ENCODE peak calls at places on chromosomes 1 and 21, in four cellular contexts. U is GM12878, R is HL-60, K is K562. N is an unnamed sample.

GRCh38 chr1:5989286-5989605 is 3.0 kb downstream of the NPHP4 start:
- DNase-seq in U (no peak), R (no peak), K (no peak), N (no peak)

GRCh38 chr1:17136936-17137335 is 17.7 kb upstream of the PADI2 start:
- DNase-seq in U (no peak), K (no peak), R (no peak), N (no peak)

GRCh38 chr1:152002960-152003359 is 9.3 kb upstream of the S100A10 start:
- DNase-seq in R (no peak), U (no peak), K (no peak), N (no peak)

GRCh38 chr1:15758537-15758936 is at the start of gene FBLIM1:
- DNase-seq in K (peak; percentile 39), R (no peak), U (no peak), N (no peak)

GRCh38 chr1:109261578-109261977 is 12.2 kb downstream of the CELSR2 start:
- DNase-seq in K (no peak), R (no peak), U (no peak), N (no peak)

GRCh38 chr21:17726047-17726446 is 93.1 kb downstream of the C21orf91 start:
- DNase-seq in R (no peak), U (no peak), K (no peak), N (no peak)

GRCh38 chr1:224929335-224930237 is at the start of gene DNAH14:
- DNase-seq in K (peak; percentile 92), U (no peak), R (peak; percentile 69), N (peak; percentile 30)

GRCh38 chr1:154797175-154797574 is 72.9 kb downstream of the KCNN3 start:
- DNase-seq in R (no peak), U (no peak), K (no peak), N (no peak)

GRCh38 chr1:161691846-161692245 is 15.2 kb upstream of the FCRLA start:
- DNase-seq in K (no peak), U (no peak), R (no peak), N (no peak)

GRCh38 chr1:231091853-231092301 is 51.8 kb upstream of the FAM89A start:
- DNase-seq in U (no peak), K (peak; percentile 71), R (peak; percentile 29), N (no peak)

GRCh38 chr1:190244406-190244805 is 233.3 kb downstream of the BRINP3 start:
- DNase-seq in R (no peak), U (no peak), K (no peak), N (no peak)

GRCh38 chr21:35343046-35343816 is 294.1 kb upstream of the RUNX1 start:
- DNase-seq in U (no peak), K (no peak), R (no peak), N (no peak)

GRCh38 chr1:230421485-230421884 is 4.6 kb downstream of the PGBD5 start:
- DNase-seq in K (no peak), U (no peak), R (peak; percentile 25), N (no peak)

GRCh38 chr21:25283720-25284119 is 323.6 kb downstream of the MRPL39 start:
- DNase-seq in U (no peak), K (no peak), R (no peak), N (no peak)

GRCh38 chr1:119081705-119082104 is 58.7 kb downstream of the WARS2 start:
- DNase-seq in U (no peak), K (no peak), R (no peak), N (no peak)

GRCh38 chr1:207494171-207494570 is 1.8 kb upstream of the CR1 start:
- DNase-seq in U (no peak), R (no peak), K (no peak), N (no peak)

GRCh38 chr1:206772228-206773002 is at the start of gene IL10:
- DNase-seq in U (no peak), K (no peak), R (peak; percentile 59), N (no peak)

GRCh38 chr1:229563701-229564100 is 5.2 kb upstream of the ABCB10 start:
- DNase-seq in K (no peak), U (no peak), R (no peak), N (no peak)

DNA sequence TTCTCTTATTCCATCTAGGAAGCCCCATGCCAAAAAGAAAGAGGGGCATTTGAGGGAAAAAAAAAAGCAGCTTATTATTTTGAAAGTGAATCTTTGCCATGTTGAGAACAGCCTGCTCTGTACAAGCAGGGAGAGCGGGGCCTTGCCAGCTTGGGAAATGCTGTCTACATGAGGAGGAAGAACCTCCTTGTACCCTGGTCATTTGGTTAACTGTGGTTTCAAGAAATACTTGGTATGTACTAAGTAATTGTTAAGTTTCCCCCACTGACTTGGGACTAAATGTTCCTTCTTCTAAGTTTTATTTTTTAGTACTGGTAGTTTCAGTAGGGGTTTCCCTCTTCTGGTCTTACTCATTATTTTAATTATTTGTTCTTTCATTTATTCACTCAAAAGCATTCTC is 144.1 kb upstream of the HOOK1 start:
- DNase-seq in R (no peak), U (no peak), K (no peak), N (no peak)
- TF ChIP-seq POLR2AphosphoS5 in R (no peak), U (no peak), K (no peak), N (no peak)

GRCh38 chr1:179840107-179840506 is 37.5 kb downstream of the TOR1AIP2 start:
- DNase-seq in U (no peak), K (no peak), R (no peak), N (no peak)
- TF ChIP-seq SPI1 in U (no peak), K (no peak), R (no peak), N (no peak)

DNA sequence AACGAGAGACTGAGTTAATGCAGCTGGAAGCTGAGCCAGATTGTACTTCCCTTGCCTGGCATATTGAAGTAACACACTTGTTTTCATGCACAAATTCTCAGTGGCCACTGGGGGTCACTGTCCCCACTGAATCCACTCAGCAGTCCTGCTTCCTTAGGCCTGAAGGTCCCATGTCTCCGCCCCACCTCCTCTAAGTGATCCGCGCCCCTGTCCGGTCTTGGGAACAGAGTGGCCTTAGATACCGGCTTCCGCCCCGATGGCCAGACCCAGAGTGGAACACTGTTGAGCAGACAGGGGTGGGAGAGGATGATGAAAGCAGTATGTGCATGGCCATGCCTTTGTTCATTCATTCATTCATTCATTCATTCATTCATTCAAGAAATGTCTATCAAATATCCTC is 34.8 kb downstream of the CHAF1B start:
- DNase-seq in R (peak; percentile 75), K (peak; percentile 89), U (no peak), N (peak; percentile 71)
- TF ChIP-seq POLR2AphosphoS5 in R (no peak), K (no peak), U (no peak), N (no peak)

DNA sequence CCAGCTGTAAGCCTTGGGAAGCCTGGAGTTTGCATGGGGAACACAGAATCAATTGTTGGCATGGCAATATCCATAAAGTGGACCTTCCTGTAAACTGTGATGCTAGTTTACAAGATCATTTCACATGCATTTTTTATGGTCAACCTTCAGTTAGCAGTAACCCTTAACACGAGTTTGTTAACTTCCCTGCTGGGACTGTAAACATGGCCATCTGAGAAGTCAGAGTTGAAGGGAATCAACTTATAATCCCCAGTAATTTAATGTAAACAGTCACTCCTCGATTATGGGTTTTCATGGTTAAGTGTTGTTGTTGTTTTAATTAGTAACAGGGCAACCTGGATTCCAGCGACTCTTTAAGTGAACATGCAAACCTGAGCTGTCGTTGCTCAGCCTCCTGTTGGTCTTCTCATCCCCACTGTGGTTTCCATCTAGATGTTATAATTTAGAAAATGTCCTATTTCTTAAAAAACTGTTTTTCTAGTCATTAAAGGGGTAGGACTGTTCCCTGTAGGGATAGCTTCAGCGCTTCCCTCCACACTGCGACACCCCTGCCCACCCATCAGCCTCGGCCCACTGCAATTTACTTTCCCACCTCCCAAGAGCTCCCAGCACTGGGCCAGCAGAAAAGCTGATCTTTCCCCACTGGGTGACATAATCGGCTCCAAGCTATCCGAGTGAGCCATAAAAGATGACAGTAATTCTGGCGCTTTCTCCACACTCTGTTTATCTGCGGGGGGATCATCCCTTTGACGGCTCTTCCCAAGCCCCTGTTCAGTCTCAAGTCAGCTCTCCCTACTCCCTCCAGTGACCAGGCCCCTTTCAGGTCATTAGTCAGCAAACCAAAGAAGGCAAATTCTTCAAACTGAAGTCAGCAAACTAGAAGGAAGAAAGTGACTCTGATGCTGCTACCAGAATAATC is 107.6 kb upstream of the IPO9 start:
- DNase-seq in R (no peak), K (no peak), U (no peak), N (no peak)
- TF ChIP-seq SPI1 in R (no peak), K (no peak), U (no peak), N (no peak)

GRCh38 chr1:56070601-56071000 is 508.8 kb downstream of the PLPP3 start:
- DNase-seq in R (no peak), U (no peak), K (no peak), N (no peak)
- TF ChIP-seq POLR2AphosphoS5 in R (no peak), U (no peak), K (no peak), N (no peak)

GRCh38 chr1:71823656-71824159 is 458.6 kb downstream of the NEGR1 start:
- DNase-seq in K (no peak), U (no peak), R (no peak), N (no peak)

GRCh38 chr1:71829346-71829745 is 453.0 kb downstream of the NEGR1 start:
- DNase-seq in U (no peak), R (no peak), K (no peak), N (no peak)

DNA sequence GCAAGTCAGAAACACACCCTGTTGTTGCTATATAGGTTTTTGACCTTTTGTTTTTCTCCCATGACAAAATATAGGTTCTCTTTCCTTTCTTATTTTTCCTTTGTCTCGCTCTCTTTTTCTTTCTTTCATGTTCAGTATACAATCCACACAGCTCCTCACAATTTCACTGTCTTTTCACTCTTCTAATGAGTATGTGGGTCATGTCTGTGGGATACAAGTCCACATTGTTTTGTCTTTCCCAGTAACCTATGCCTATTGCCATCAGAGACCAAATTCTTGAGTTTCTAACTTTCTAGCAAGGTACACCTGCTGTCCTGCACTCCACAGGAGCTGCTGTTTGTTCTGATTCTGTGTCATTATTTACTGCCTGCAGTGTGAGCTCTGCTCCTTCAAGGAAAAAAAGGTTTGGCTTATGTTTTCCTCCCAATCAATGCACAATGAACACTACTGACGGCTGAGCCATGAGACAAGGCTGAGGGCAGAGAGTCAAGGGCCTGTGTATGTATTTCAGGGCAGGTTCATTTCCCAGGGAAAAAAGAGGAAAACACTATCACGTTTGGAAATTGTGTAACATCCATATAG is 453.8 kb downstream of the NEGR1 start:
- DNase-seq in R (no peak), U (no peak), K (no peak), N (no peak)
- TF ChIP-seq SPI1 in R (no peak), U (no peak), K (no peak), N (no peak)

DNA sequence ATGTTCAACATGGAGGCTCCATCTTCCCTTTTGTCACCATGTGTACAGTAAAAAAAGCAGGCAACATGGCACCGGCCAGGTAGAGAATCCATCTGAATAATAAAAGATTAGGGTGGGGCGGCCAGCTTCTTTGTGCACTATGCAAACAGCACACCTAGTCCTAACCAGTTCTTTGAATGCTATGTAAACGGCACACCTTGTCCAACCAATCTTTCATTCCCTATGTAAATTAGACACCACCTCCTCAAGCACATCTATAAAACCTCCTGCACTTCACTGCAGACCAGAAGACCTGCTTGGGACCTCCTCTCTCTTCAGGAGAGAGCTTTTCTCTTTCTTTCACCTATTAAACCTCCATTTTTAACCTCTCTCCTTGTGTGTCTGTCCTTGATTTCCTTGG is 28.2 kb downstream of the TFB2M start:
- DNase-seq in R (no peak), K (no peak), U (no peak), N (no peak)
- TF ChIP-seq POLR2AphosphoS5 in R (no peak), K (no peak), U (no peak), N (no peak)

GRCh38 chr1:1204998-1205768 is 1.2 kb downstream of the TNFRSF18 start:
- DNase-seq in K (no peak), U (no peak), R (no peak), N (no peak)
- TF ChIP-seq SPI1 in K (no peak), U (no peak), R (no peak), N (no peak)

GRCh38 chr21:21332492-21332891 is 334.3 kb downstream of the NCAM2 start:
- DNase-seq in K (no peak), U (no peak), R (no peak), N (no peak)
- TF ChIP-seq POLR2AphosphoS5 in K (peak; percentile 34), U (no peak), R (no peak), N (no peak)

N was measured in GM12891.